ENCODE peak calls at places on chromosomes 7 and 10, in six cellular contexts. L, T, Q, K, P and X are unnamed samples.

GRCh38 chr7:51649-52048 is 140.7 kb upstream of the FAM20C start:
- DNase-seq in P (no peak), K (no peak), T (peak; percentile 5), L (no peak), Q (no peak), X (no peak)

GRCh38 chr7:30474893-30475292 is 3.7 kb downstream of the NOD1 start:
- DNase-seq in K (no peak), Q (no peak), T (no peak), P (peak; percentile 57), L (no peak), X (no peak)

GRCh38 chr7:151671514-151671913 is 151.8 kb upstream of the RHEB start:
- DNase-seq in P (no peak), T (peak; percentile 51), L (no peak), Q (no peak), K (no peak), X (no peak)

GRCh38 chr10:20890491-20891337 is 6.4 kb downstream of the NEBL start:
- DNase-seq in K (no peak), L (no peak), P (peak; percentile 64), Q (no peak), T (no peak), X (no peak)

GRCh38 chr10:121158988-121159579 is 307.9 kb downstream of the WDR11 start:
- DNase-seq in L (no peak), K (no peak), T (no peak), Q (no peak), P (no peak), X (no peak)

GRCh38 chr7:139362302-139362701 is 2.6 kb downstream of the LUC7L2 start:
- DNase-seq in P (no peak), K (no peak), Q (no peak), T (no peak), L (no peak), X (no peak)

GRCh38 chr10:28411648-28412047 is 108.8 kb upstream of the MPP7 start:
- DNase-seq in L (no peak), K (no peak), T (no peak), P (no peak), Q (no peak), X (no peak)

GRCh38 chr7:21140622-21141021 is 287.3 kb upstream of the SP4 start:
- DNase-seq in P (no peak), K (no peak), T (no peak), L (no peak), Q (no peak), X (no peak)

GRCh38 chr7:98557538-98558031 is 59.5 kb upstream of the NPTX2 start:
- DNase-seq in T (no peak), L (no peak), Q (no peak), P (no peak), K (no peak), X (no peak)

GRCh38 chr7:134473861-134474291 is 15.0 kb upstream of the AKR1B1 start:
- DNase-seq in T (no peak), K (no peak), P (no peak), Q (no peak), L (no peak), X (no peak)